ENCODE peak calls at places on chromosomes 5 and 9, in four cellular contexts. One of them, this sample, is unnamed.

GRCh38 chr5:21225223-21226064 is 1237.4 kb upstream of the CDH18 start:
- DNase-seq in T-helper 1 cell: no peak
- DNase-seq in NCI-H510A treated with DMSO at 0.1 percent for 48 hours: peak; percentile 33
- DNase-seq in stimulated activated naive CD8-positive, alpha-beta T cell treated with anti-CD3 and anti-CD28 coated beads, Interleukin-15, amount 100 ng/mL, for 72 hours: no peak
- DNase-seq in this sample: no peak

GRCh38 chr9:116855881-116856662 is 169.0 kb downstream of the TRIM32 start:
- DNase-seq in stimulated activated naive CD8-positive, alpha-beta T cell treated with anti-CD3 and anti-CD28 coated beads, Interleukin-15, amount 100 ng/mL, for 72 hours: no peak
- DNase-seq in NCI-H510A treated with DMSO at 0.1 percent for 48 hours: peak; percentile 27
- DNase-seq in T-helper 1 cell: no peak
- DNase-seq in this sample: peak; percentile 14

GRCh38 chr9:136996361-136997281 is at the start of gene CLIC3:
- DNase-seq in NCI-H510A treated with DMSO at 0.1 percent for 48 hours: no peak
- DNase-seq in stimulated activated naive CD8-positive, alpha-beta T cell treated with anti-CD3 and anti-CD28 coated beads, Interleukin-15, amount 100 ng/mL, for 72 hours: peak; percentile 47
- DNase-seq in T-helper 1 cell: peak; percentile 32
- DNase-seq in this sample: peak; percentile 58

GRCh38 chr9:69946800-69947437 is 96.7 kb upstream of the MAMDC2 start:
- DNase-seq in stimulated activated naive CD8-positive, alpha-beta T cell treated with anti-CD3 and anti-CD28 coated beads, Interleukin-15, amount 100 ng/mL, for 72 hours: no peak
- DNase-seq in NCI-H510A treated with DMSO at 0.1 percent for 48 hours: no peak
- DNase-seq in T-helper 1 cell: no peak
- DNase-seq in this sample: no peak

GRCh38 chr5:61941637-61942036 is 364.4 kb upstream of the KIF2A start:
- DNase-seq in NCI-H510A treated with DMSO at 0.1 percent for 48 hours: no peak
- DNase-seq in T-helper 1 cell: no peak
- DNase-seq in stimulated activated naive CD8-positive, alpha-beta T cell treated with anti-CD3 and anti-CD28 coated beads, Interleukin-15, amount 100 ng/mL, for 72 hours: no peak
- DNase-seq in this sample: no peak

GRCh38 chr9:16985559-16986348 is 115.3 kb upstream of the BNC2 start:
- DNase-seq in stimulated activated naive CD8-positive, alpha-beta T cell treated with anti-CD3 and anti-CD28 coated beads, Interleukin-15, amount 100 ng/mL, for 72 hours: no peak
- DNase-seq in T-helper 1 cell: no peak
- DNase-seq in NCI-H510A treated with DMSO at 0.1 percent for 48 hours: no peak
- DNase-seq in this sample: no peak

GRCh38 chr5:59729357-59729756 is 164.2 kb downstream of the PDE4D start:
- DNase-seq in NCI-H510A treated with DMSO at 0.1 percent for 48 hours: no peak
- DNase-seq in T-helper 1 cell: no peak
- DNase-seq in stimulated activated naive CD8-positive, alpha-beta T cell treated with anti-CD3 and anti-CD28 coated beads, Interleukin-15, amount 100 ng/mL, for 72 hours: no peak
- DNase-seq in this sample: no peak

GRCh38 chr9:109442716-109443115 is 55.4 kb downstream of the PTPN3 start:
- DNase-seq in NCI-H510A treated with DMSO at 0.1 percent for 48 hours: no peak
- DNase-seq in T-helper 1 cell: no peak
- DNase-seq in stimulated activated naive CD8-positive, alpha-beta T cell treated with anti-CD3 and anti-CD28 coated beads, Interleukin-15, amount 100 ng/mL, for 72 hours: no peak
- DNase-seq in this sample: no peak

GRCh38 chr5:72921886-72922285 is 34.0 kb upstream of the FCHO2 start:
- DNase-seq in stimulated activated naive CD8-positive, alpha-beta T cell treated with anti-CD3 and anti-CD28 coated beads, Interleukin-15, amount 100 ng/mL, for 72 hours: no peak
- DNase-seq in NCI-H510A treated with DMSO at 0.1 percent for 48 hours: no peak
- DNase-seq in T-helper 1 cell: no peak
- DNase-seq in this sample: peak; percentile 48

GRCh38 chr9:85914108-85914507 is 26.8 kb upstream of the NAA35 start:
- DNase-seq in T-helper 1 cell: no peak
- DNase-seq in NCI-H510A treated with DMSO at 0.1 percent for 48 hours: no peak
- DNase-seq in stimulated activated naive CD8-positive, alpha-beta T cell treated with anti-CD3 and anti-CD28 coated beads, Interleukin-15, amount 100 ng/mL, for 72 hours: no peak
- DNase-seq in this sample: no peak

GRCh38 chr9:81687521-81688261 is 1.7 kb downstream of the TLE1 start:
- DNase-seq in NCI-H510A treated with DMSO at 0.1 percent for 48 hours: no peak
- DNase-seq in T-helper 1 cell: no peak
- DNase-seq in stimulated activated naive CD8-positive, alpha-beta T cell treated with anti-CD3 and anti-CD28 coated beads, Interleukin-15, amount 100 ng/mL, for 72 hours: peak; percentile 9
- DNase-seq in this sample: peak; percentile 7

GRCh38 chr5:125291447-125291846 is 545.0 kb upstream of the ZNF608 start:
- DNase-seq in stimulated activated naive CD8-positive, alpha-beta T cell treated with anti-CD3 and anti-CD28 coated beads, Interleukin-15, amount 100 ng/mL, for 72 hours: no peak
- DNase-seq in T-helper 1 cell: no peak
- DNase-seq in NCI-H510A treated with DMSO at 0.1 percent for 48 hours: no peak
- DNase-seq in this sample: no peak

GRCh38 chr5:135367070-135367469 is 32.0 kb downstream of the MACROH2A1 start:
- DNase-seq in NCI-H510A treated with DMSO at 0.1 percent for 48 hours: no peak
- DNase-seq in T-helper 1 cell: no peak
- DNase-seq in stimulated activated naive CD8-positive, alpha-beta T cell treated with anti-CD3 and anti-CD28 coated beads, Interleukin-15, amount 100 ng/mL, for 72 hours: no peak
- DNase-seq in this sample: no peak

GRCh38 chr5:132830436-132831094 is at the start of gene SHROOM1:
- DNase-seq in NCI-H510A treated with DMSO at 0.1 percent for 48 hours: peak; percentile 32
- DNase-seq in stimulated activated naive CD8-positive, alpha-beta T cell treated with anti-CD3 and anti-CD28 coated beads, Interleukin-15, amount 100 ng/mL, for 72 hours: peak; percentile 47
- DNase-seq in T-helper 1 cell: no peak
- DNase-seq in this sample: peak; percentile 44

GRCh38 chr5:32777733-32778132 is 66.6 kb downstream of the NPR3 start:
- DNase-seq in stimulated activated naive CD8-positive, alpha-beta T cell treated with anti-CD3 and anti-CD28 coated beads, Interleukin-15, amount 100 ng/mL, for 72 hours: no peak
- DNase-seq in T-helper 1 cell: no peak
- DNase-seq in NCI-H510A treated with DMSO at 0.1 percent for 48 hours: no peak
- DNase-seq in this sample: no peak

GRCh38 chr5:175823731-175824525 is 47.5 kb upstream of the CPLX2 start:
- DNase-seq in NCI-H510A treated with DMSO at 0.1 percent for 48 hours: peak; percentile 77
- DNase-seq in stimulated activated naive CD8-positive, alpha-beta T cell treated with anti-CD3 and anti-CD28 coated beads, Interleukin-15, amount 100 ng/mL, for 72 hours: no peak
- DNase-seq in T-helper 1 cell: no peak
- DNase-seq in this sample: peak; percentile 86

GRCh38 chr5:43556857-43557593 is at the start of gene PAIP1:
- DNase-seq in NCI-H510A treated with DMSO at 0.1 percent for 48 hours: peak; percentile 88
- DNase-seq in T-helper 1 cell: peak; percentile 67
- DNase-seq in stimulated activated naive CD8-positive, alpha-beta T cell treated with anti-CD3 and anti-CD28 coated beads, Interleukin-15, amount 100 ng/mL, for 72 hours: peak; percentile 87
- DNase-seq in this sample: peak; percentile 96

GRCh38 chr9:89346703-89347102 is 28.4 kb downstream of the SECISBP2 start:
- DNase-seq in stimulated activated naive CD8-positive, alpha-beta T cell treated with anti-CD3 and anti-CD28 coated beads, Interleukin-15, amount 100 ng/mL, for 72 hours: no peak
- DNase-seq in T-helper 1 cell: no peak
- DNase-seq in NCI-H510A treated with DMSO at 0.1 percent for 48 hours: no peak
- DNase-seq in this sample: no peak

GRCh38 chr5:157177935-157178334 is 2.7 kb upstream of the ITK start:
- DNase-seq in stimulated activated naive CD8-positive, alpha-beta T cell treated with anti-CD3 and anti-CD28 coated beads, Interleukin-15, amount 100 ng/mL, for 72 hours: peak; percentile 47
- DNase-seq in NCI-H510A treated with DMSO at 0.1 percent for 48 hours: no peak
- DNase-seq in T-helper 1 cell: no peak
- DNase-seq in this sample: no peak